ENCODE peak calls at places on chromosomes 11 and 22, in five cellular contexts. One of them, this sample, is unnamed.

GRCh38 chr11:14380947-14381555 is 22.1 kb upstream of the RRAS2 start:
- DNase-seq in endothelial cell: peak
- DNase-seq in progenitor cell of endocrine pancreas: peak
- DNase-seq in activated CD8-positive, alpha-beta T cell treated with anti-CD3 and anti-CD28 coated beads for 36 hours: peak
- DNase-seq in heart right ventricle: peak
- DNase-seq in this sample: no peak

GRCh38 chr22:22902247-22902962 is 14.8 kb downstream of the IGLL5 start:
- DNase-seq in progenitor cell of endocrine pancreas: no peak
- DNase-seq in activated CD8-positive, alpha-beta T cell treated with anti-CD3 and anti-CD28 coated beads for 36 hours: no peak
- DNase-seq in endothelial cell: no peak
- DNase-seq in heart right ventricle: no peak
- DNase-seq in this sample: no peak

GRCh38 chr22:29702025-29702930 is 17.5 kb upstream of the CABP7 start:
- DNase-seq in heart right ventricle: no peak
- DNase-seq in progenitor cell of endocrine pancreas: no peak
- DNase-seq in activated CD8-positive, alpha-beta T cell treated with anti-CD3 and anti-CD28 coated beads for 36 hours: no peak
- DNase-seq in endothelial cell: no peak
- DNase-seq in this sample: no peak

GRCh38 chr11:86484795-86485166 is 110.1 kb downstream of the CCDC81 start:
- DNase-seq in endothelial cell: no peak
- DNase-seq in heart right ventricle: no peak
- DNase-seq in progenitor cell of endocrine pancreas: no peak
- DNase-seq in activated CD8-positive, alpha-beta T cell treated with anti-CD3 and anti-CD28 coated beads for 36 hours: no peak
- DNase-seq in this sample: no peak

GRCh38 chr11:71342951-71343827 is 90.8 kb upstream of the SHANK2 start:
- DNase-seq in endothelial cell: peak
- DNase-seq in activated CD8-positive, alpha-beta T cell treated with anti-CD3 and anti-CD28 coated beads for 36 hours: peak
- DNase-seq in heart right ventricle: no peak
- DNase-seq in progenitor cell of endocrine pancreas: peak
- DNase-seq in this sample: peak

GRCh38 chr11:126485021-126485781 is 129.7 kb downstream of the ST3GAL4 start:
- DNase-seq in heart right ventricle: no peak
- DNase-seq in activated CD8-positive, alpha-beta T cell treated with anti-CD3 and anti-CD28 coated beads for 36 hours: no peak
- DNase-seq in endothelial cell: no peak
- DNase-seq in progenitor cell of endocrine pancreas: no peak
- DNase-seq in this sample: no peak

GRCh38 chr11:128725630-128726461 is 32.0 kb downstream of the FLI1 start:
- DNase-seq in progenitor cell of endocrine pancreas: no peak
- DNase-seq in endothelial cell: no peak
- DNase-seq in activated CD8-positive, alpha-beta T cell treated with anti-CD3 and anti-CD28 coated beads for 36 hours: peak
- DNase-seq in heart right ventricle: peak
- DNase-seq in this sample: no peak

GRCh38 chr22:43449205-43449830 is 37.5 kb downstream of the MPPED1 start:
- DNase-seq in endothelial cell: no peak
- DNase-seq in activated CD8-positive, alpha-beta T cell treated with anti-CD3 and anti-CD28 coated beads for 36 hours: no peak
- DNase-seq in heart right ventricle: no peak
- DNase-seq in progenitor cell of endocrine pancreas: no peak
- DNase-seq in this sample: no peak

GRCh38 chr11:46363455-46363920 is 16.2 kb downstream of the DGKZ start:
- DNase-seq in heart right ventricle: peak
- DNase-seq in endothelial cell: no peak
- DNase-seq in progenitor cell of endocrine pancreas: no peak
- DNase-seq in activated CD8-positive, alpha-beta T cell treated with anti-CD3 and anti-CD28 coated beads for 36 hours: no peak
- DNase-seq in this sample: no peak

GRCh38 chr11:6488342-6488741 is 7.0 kb downstream of the TIMM10B start:
- DNase-seq in activated CD8-positive, alpha-beta T cell treated with anti-CD3 and anti-CD28 coated beads for 36 hours: no peak
- DNase-seq in progenitor cell of endocrine pancreas: no peak
- DNase-seq in endothelial cell: no peak
- DNase-seq in heart right ventricle: no peak
- DNase-seq in this sample: no peak

GRCh38 chr22:44245438-44245837 is 64.7 kb downstream of the PARVG start:
- DNase-seq in heart right ventricle: peak
- DNase-seq in progenitor cell of endocrine pancreas: no peak
- DNase-seq in endothelial cell: no peak
- DNase-seq in activated CD8-positive, alpha-beta T cell treated with anti-CD3 and anti-CD28 coated beads for 36 hours: no peak
- DNase-seq in this sample: no peak

GRCh38 chr11:2912498-2912897 is 16.7 kb downstream of the PHLDA2 start:
- DNase-seq in activated CD8-positive, alpha-beta T cell treated with anti-CD3 and anti-CD28 coated beads for 36 hours: no peak
- DNase-seq in progenitor cell of endocrine pancreas: no peak
- DNase-seq in heart right ventricle: no peak
- DNase-seq in endothelial cell: no peak
- DNase-seq in this sample: no peak

GRCh38 chr11:10544491-10545470 is 3.8 kb upstream of the RNF141 start:
- DNase-seq in activated CD8-positive, alpha-beta T cell treated with anti-CD3 and anti-CD28 coated beads for 36 hours: no peak
- DNase-seq in progenitor cell of endocrine pancreas: no peak
- DNase-seq in heart right ventricle: no peak
- DNase-seq in endothelial cell: no peak
- DNase-seq in this sample: no peak

GRCh38 chr11:76217653-76218160 is 11.4 kb upstream of the WNT11 start:
- DNase-seq in progenitor cell of endocrine pancreas: no peak
- DNase-seq in heart right ventricle: no peak
- DNase-seq in activated CD8-positive, alpha-beta T cell treated with anti-CD3 and anti-CD28 coated beads for 36 hours: no peak
- DNase-seq in endothelial cell: no peak
- DNase-seq in this sample: no peak

GRCh38 chr11:64924910-64925284 is 408 bp downstream of the PPP2R5B start:
- DNase-seq in endothelial cell: peak
- DNase-seq in activated CD8-positive, alpha-beta T cell treated with anti-CD3 and anti-CD28 coated beads for 36 hours: peak
- DNase-seq in heart right ventricle: peak
- DNase-seq in progenitor cell of endocrine pancreas: no peak
- DNase-seq in this sample: peak

GRCh38 chr11:32297629-32298028 is 137.7 kb downstream of the WT1 start:
- DNase-seq in heart right ventricle: no peak
- DNase-seq in activated CD8-positive, alpha-beta T cell treated with anti-CD3 and anti-CD28 coated beads for 36 hours: no peak
- DNase-seq in endothelial cell: no peak
- DNase-seq in progenitor cell of endocrine pancreas: no peak
- DNase-seq in this sample: peak

GRCh38 chr11:47768090-47768620 is 1.0 kb upstream of the FNBP4 start:
- DNase-seq in heart right ventricle: peak
- DNase-seq in progenitor cell of endocrine pancreas: no peak
- DNase-seq in activated CD8-positive, alpha-beta T cell treated with anti-CD3 and anti-CD28 coated beads for 36 hours: peak
- DNase-seq in endothelial cell: peak
- DNase-seq in this sample: no peak

GRCh38 chr22:46547883-46548244 is 10.4 kb upstream of the CELSR1 start:
- DNase-seq in heart right ventricle: peak
- DNase-seq in endothelial cell: no peak
- DNase-seq in progenitor cell of endocrine pancreas: no peak
- DNase-seq in activated CD8-positive, alpha-beta T cell treated with anti-CD3 and anti-CD28 coated beads for 36 hours: no peak
- DNase-seq in this sample: no peak

GRCh38 chr22:49738566-49738965 is 89.1 kb downstream of the BRD1 start:
- DNase-seq in endothelial cell: no peak
- DNase-seq in progenitor cell of endocrine pancreas: no peak
- DNase-seq in heart right ventricle: no peak
- DNase-seq in activated CD8-positive, alpha-beta T cell treated with anti-CD3 and anti-CD28 coated beads for 36 hours: no peak
- DNase-seq in this sample: no peak

GRCh38 chr22:48691431-48691851 is 1136.2 kb downstream of the BRD1 start:
- DNase-seq in endothelial cell: no peak
- DNase-seq in activated CD8-positive, alpha-beta T cell treated with anti-CD3 and anti-CD28 coated beads for 36 hours: no peak
- DNase-seq in heart right ventricle: no peak
- DNase-seq in progenitor cell of endocrine pancreas: no peak
- DNase-seq in this sample: no peak

GRCh38 chr11:68963779-68964178 is 17.0 kb downstream of the MRGPRD start:
- DNase-seq in activated CD8-positive, alpha-beta T cell treated with anti-CD3 and anti-CD28 coated beads for 36 hours: no peak
- DNase-seq in progenitor cell of endocrine pancreas: no peak
- DNase-seq in heart right ventricle: no peak
- DNase-seq in endothelial cell: no peak
- DNase-seq in this sample: no peak

GRCh38 chr22:17284917-17285316 is 65.7 kb upstream of the ADA2 start:
- DNase-seq in endothelial cell: no peak
- DNase-seq in progenitor cell of endocrine pancreas: no peak
- DNase-seq in activated CD8-positive, alpha-beta T cell treated with anti-CD3 and anti-CD28 coated beads for 36 hours: no peak
- DNase-seq in heart right ventricle: peak
- DNase-seq in this sample: no peak

GRCh38 chr11:2892215-2893020 is 6.8 kb upstream of the CDKN1C start:
- DNase-seq in activated CD8-positive, alpha-beta T cell treated with anti-CD3 and anti-CD28 coated beads for 36 hours: peak
- DNase-seq in progenitor cell of endocrine pancreas: peak
- DNase-seq in endothelial cell: peak
- DNase-seq in heart right ventricle: peak
- DNase-seq in this sample: peak

GRCh38 chr22:17965538-17966402 is 58.6 kb downstream of the MICAL3 start:
- DNase-seq in endothelial cell: no peak
- DNase-seq in progenitor cell of endocrine pancreas: no peak
- DNase-seq in heart right ventricle: no peak
- DNase-seq in activated CD8-positive, alpha-beta T cell treated with anti-CD3 and anti-CD28 coated beads for 36 hours: no peak
- DNase-seq in this sample: no peak

GRCh38 chr22:48952256-48953102 is 875.2 kb downstream of the BRD1 start:
- DNase-seq in heart right ventricle: no peak
- DNase-seq in endothelial cell: no peak
- DNase-seq in progenitor cell of endocrine pancreas: no peak
- DNase-seq in activated CD8-positive, alpha-beta T cell treated with anti-CD3 and anti-CD28 coated beads for 36 hours: no peak
- DNase-seq in this sample: no peak

GRCh38 chr11:72770799-72771198 is 18.6 kb upstream of the ARAP1 start:
- DNase-seq in progenitor cell of endocrine pancreas: no peak
- DNase-seq in heart right ventricle: no peak
- DNase-seq in endothelial cell: no peak
- DNase-seq in activated CD8-positive, alpha-beta T cell treated with anti-CD3 and anti-CD28 coated beads for 36 hours: no peak
- DNase-seq in this sample: no peak

GRCh38 chr11:47551086-47551485 is 1.8 kb downstream of the CELF1 start:
- DNase-seq in heart right ventricle: no peak
- DNase-seq in endothelial cell: no peak
- DNase-seq in activated CD8-positive, alpha-beta T cell treated with anti-CD3 and anti-CD28 coated beads for 36 hours: no peak
- DNase-seq in progenitor cell of endocrine pancreas: no peak
- DNase-seq in this sample: peak

GRCh38 chr11:104876838-104877500 is 21.3 kb downstream of the CASP12 start:
- DNase-seq in progenitor cell of endocrine pancreas: no peak
- DNase-seq in activated CD8-positive, alpha-beta T cell treated with anti-CD3 and anti-CD28 coated beads for 36 hours: peak
- DNase-seq in heart right ventricle: no peak
- DNase-seq in endothelial cell: no peak
- DNase-seq in this sample: no peak

GRCh38 chr11:104872393-104872792 is 25.9 kb downstream of the CASP12 start:
- DNase-seq in progenitor cell of endocrine pancreas: no peak
- DNase-seq in activated CD8-positive, alpha-beta T cell treated with anti-CD3 and anti-CD28 coated beads for 36 hours: no peak
- DNase-seq in endothelial cell: no peak
- DNase-seq in heart right ventricle: no peak
- DNase-seq in this sample: no peak

GRCh38 chr11:104876324-104876723 is 21.9 kb downstream of the CASP12 start:
- DNase-seq in endothelial cell: no peak
- DNase-seq in heart right ventricle: no peak
- DNase-seq in progenitor cell of endocrine pancreas: no peak
- DNase-seq in activated CD8-positive, alpha-beta T cell treated with anti-CD3 and anti-CD28 coated beads for 36 hours: no peak
- DNase-seq in this sample: no peak

GRCh38 chr11:104870910-104871309 is 27.4 kb downstream of the CASP12 start:
- DNase-seq in progenitor cell of endocrine pancreas: no peak
- DNase-seq in endothelial cell: no peak
- DNase-seq in activated CD8-positive, alpha-beta T cell treated with anti-CD3 and anti-CD28 coated beads for 36 hours: no peak
- DNase-seq in heart right ventricle: no peak
- DNase-seq in this sample: no peak

DNA sequence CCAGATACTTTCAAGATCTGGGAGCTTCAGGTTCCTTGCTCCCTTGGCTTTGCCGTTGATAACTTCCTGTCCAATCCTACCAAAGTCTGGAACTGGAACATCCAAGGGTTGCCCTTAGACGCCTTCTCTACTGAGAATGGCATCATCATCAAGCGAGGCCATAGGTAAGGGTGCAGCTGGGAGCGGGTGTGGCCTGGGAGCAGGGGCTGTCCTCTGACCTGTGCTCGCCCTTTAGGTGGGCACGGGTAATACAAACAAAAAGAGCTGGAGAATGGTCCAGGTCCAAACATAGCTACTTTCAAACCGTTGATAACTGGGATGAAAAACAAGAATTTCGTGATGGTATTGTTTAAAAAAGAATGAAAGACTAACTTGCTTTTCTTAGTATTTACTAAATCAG is 25.0 kb downstream of the CASP12 start:
- DNase-seq in activated CD8-positive, alpha-beta T cell treated with anti-CD3 and anti-CD28 coated beads for 36 hours: peak
- DNase-seq in endothelial cell: no peak
- DNase-seq in heart right ventricle: no peak
- DNase-seq in progenitor cell of endocrine pancreas: no peak
- DNase-seq in this sample: no peak
- TF ChIP-seq CTCF in activated CD8-positive, alpha-beta T cell treated with anti-CD3 and anti-CD28 coated beads for 36 hours: peak
- TF ChIP-seq CTCF in endothelial cell: no peak
- TF ChIP-seq CTCF in heart right ventricle: no peak
- TF ChIP-seq CTCF in progenitor cell of endocrine pancreas: no peak
- TF ChIP-seq CTCF in this sample: peak

DNA sequence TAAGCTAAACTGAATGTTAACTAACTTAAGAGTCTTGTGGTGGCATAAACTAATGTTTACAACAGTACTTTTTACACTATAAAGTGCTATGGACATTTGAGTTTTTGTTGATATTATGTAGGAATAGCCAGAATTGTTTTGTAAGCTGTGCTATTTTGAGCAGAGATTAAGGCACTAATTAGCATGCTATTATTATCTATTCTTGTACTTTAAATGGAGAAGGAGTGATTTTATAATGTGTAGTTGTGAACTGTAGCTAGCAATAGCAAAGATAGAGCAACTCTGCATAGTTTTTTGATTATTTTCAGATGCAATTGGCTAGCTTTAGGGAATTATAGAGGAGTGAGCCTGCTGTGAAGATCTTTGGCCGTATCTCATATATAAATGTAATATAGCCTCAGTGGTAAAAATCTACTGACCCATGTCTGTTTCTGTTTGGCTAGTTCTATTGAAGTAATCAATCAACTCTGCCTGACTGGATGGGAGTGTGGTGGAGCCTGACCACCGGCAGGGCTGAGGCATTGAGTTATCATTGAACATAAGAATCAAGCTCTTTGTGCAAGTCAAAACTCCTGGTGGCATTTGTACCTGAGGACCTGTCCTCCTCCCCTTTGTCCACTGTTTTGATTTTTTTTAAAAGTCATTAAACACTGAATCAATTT is 34.3 kb downstream of the NCAM1 start:
- DNase-seq in heart right ventricle: no peak
- DNase-seq in activated CD8-positive, alpha-beta T cell treated with anti-CD3 and anti-CD28 coated beads for 36 hours: no peak
- DNase-seq in progenitor cell of endocrine pancreas: no peak
- DNase-seq in endothelial cell: no peak
- DNase-seq in this sample: no peak
- TF ChIP-seq CTCF in heart right ventricle: no peak
- TF ChIP-seq CTCF in activated CD8-positive, alpha-beta T cell treated with anti-CD3 and anti-CD28 coated beads for 36 hours: no peak
- TF ChIP-seq CTCF in progenitor cell of endocrine pancreas: no peak
- TF ChIP-seq CTCF in endothelial cell: no peak
- TF ChIP-seq CTCF in this sample: no peak

DNA sequence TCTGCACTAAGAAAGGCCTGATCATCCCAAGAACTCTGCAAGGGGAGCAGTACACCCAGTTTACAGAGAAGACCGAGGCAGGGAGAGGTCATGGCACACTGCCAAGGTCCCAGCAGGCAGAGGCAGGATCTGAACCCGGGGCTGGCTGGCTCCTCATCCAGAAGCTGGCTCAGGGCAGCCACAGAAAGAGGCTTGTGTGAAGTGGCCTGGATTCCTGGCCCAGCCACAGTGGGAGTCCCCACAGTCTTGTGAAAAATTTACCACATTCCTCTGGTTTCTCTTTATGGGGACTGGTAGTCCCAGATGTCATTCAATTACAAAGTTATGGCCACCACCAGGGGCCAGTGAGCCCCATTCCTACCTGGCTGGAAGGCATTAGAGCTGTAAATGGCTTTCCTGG is 440.5 kb downstream of the MIAT start:
- DNase-seq in progenitor cell of endocrine pancreas: no peak
- DNase-seq in endothelial cell: no peak
- DNase-seq in heart right ventricle: no peak
- DNase-seq in activated CD8-positive, alpha-beta T cell treated with anti-CD3 and anti-CD28 coated beads for 36 hours: no peak
- DNase-seq in this sample: no peak
- TF ChIP-seq CTCF in progenitor cell of endocrine pancreas: no peak
- TF ChIP-seq CTCF in endothelial cell: no peak
- TF ChIP-seq CTCF in heart right ventricle: no peak
- TF ChIP-seq CTCF in activated CD8-positive, alpha-beta T cell treated with anti-CD3 and anti-CD28 coated beads for 36 hours: no peak
- TF ChIP-seq CTCF in this sample: no peak

DNA sequence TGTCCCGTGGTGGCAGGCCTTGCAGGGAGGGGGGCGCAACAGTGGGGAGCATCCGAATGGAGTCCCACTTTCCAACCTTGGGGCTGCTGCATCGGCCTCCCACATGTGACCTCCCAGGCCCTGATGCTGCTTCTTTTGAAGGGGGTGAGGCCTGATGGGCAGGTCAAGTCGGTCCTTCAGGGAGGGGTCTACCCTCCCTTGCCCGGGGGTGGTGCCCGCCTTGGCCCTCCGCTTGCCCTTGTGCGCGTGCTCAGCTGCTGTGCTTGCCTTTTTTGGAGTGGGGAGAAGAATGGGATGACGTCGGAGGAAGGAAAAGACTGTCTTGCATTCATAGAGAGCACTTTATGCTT is 66.9 kb downstream of the PRDM11 start:
- DNase-seq in activated CD8-positive, alpha-beta T cell treated with anti-CD3 and anti-CD28 coated beads for 36 hours: no peak
- DNase-seq in progenitor cell of endocrine pancreas: no peak
- DNase-seq in heart right ventricle: no peak
- DNase-seq in endothelial cell: no peak
- DNase-seq in this sample: no peak
- TF ChIP-seq CTCF in activated CD8-positive, alpha-beta T cell treated with anti-CD3 and anti-CD28 coated beads for 36 hours: no peak
- TF ChIP-seq CTCF in progenitor cell of endocrine pancreas: no peak
- TF ChIP-seq CTCF in heart right ventricle: no peak
- TF ChIP-seq CTCF in endothelial cell: no peak
- TF ChIP-seq CTCF in this sample: no peak